ENCODE peak calls at places on chromosomes 2 and 18, in eight cellular contexts. X, R, V, S, N, H, W and F are unnamed samples. For H3K4me1, the result is how much of the 10 kb centered on the place peaks cover.

GRCh38 chr2:44358498-44358897 is 2.8 kb downstream of the PREPL start:
- DNase-seq in H (peak), W (peak), S (no peak), X (no peak), N (peak), V (peak), R (peak), F (peak)

GRCh38 chr2:48651127-48651526 is 33.5 kb downstream of the GTF2A1L start:
- DNase-seq in W (no peak), S (no peak), V (no peak), X (no peak), H (no peak), N (peak), R (no peak), F (no peak)

GRCh38 chr2:99066602-99067001 is 74.9 kb upstream of the C2orf15 start:
- DNase-seq in N (peak), W (peak), H (no peak), R (peak), X (peak), S (peak), V (no peak), F (no peak)

GRCh38 chr18:76018211-76018610 is 476.8 kb downstream of the ZNF516 start:
- DNase-seq in W (no peak), S (no peak), N (no peak), X (no peak), H (no peak), V (no peak), R (no peak), F (no peak)

GRCh38 chr18:27661320-27662049 is 476.4 kb upstream of the CHST9 start:
- DNase-seq in W (no peak), H (no peak), X (no peak), V (no peak), S (peak), N (no peak), R (no peak), F (no peak)

GRCh38 chr2:46297546-46298271 is 502 bp downstream of the EPAS1 start:
- DNase-seq in W (peak), N (peak), H (peak), S (peak), X (peak), V (peak), R (peak), F (peak)

GRCh38 chr18:13868501-13869271 is 44.7 kb downstream of the MC5R start:
- DNase-seq in R (no peak), H (no peak), N (no peak), W (no peak), X (peak), V (no peak), S (peak), F (no peak)

GRCh38 chr2:223846524-223846923 is 9.1 kb upstream of the AP1S3 start:
- DNase-seq in V (no peak), W (no peak), R (no peak), S (no peak), N (peak), H (no peak), X (no peak), F (no peak)

GRCh38 chr2:37782721-37783438 is 111.4 kb upstream of the CDC42EP3 start:
- DNase-seq in V (no peak), W (no peak), N (peak), R (no peak), S (no peak), H (no peak), X (no peak), F (no peak)

GRCh38 chr2:12766421-12766879 is 49.7 kb downstream of the TRIB2 start:
- DNase-seq in V (no peak), N (peak), S (no peak), X (no peak), W (no peak), H (no peak), R (no peak), F (no peak)

GRCh38 chr2:74689671-74690070 is 35.6 kb downstream of the SEMA4F start:
- DNase-seq in W (no peak), N (no peak), V (no peak), R (no peak), H (no peak), S (no peak), X (no peak), F (no peak)

GRCh38 chr2:174035981-174036742 is 71.0 kb upstream of the SP3 start:
- DNase-seq in H (peak), V (no peak), S (no peak), N (peak), X (no peak), R (no peak), W (peak), F (no peak)

GRCh38 chr2:189439342-189439741 is 1.9 kb upstream of the WDR75 start:
- DNase-seq in V (no peak), X (no peak), N (peak), W (no peak), H (no peak), S (peak), R (no peak), F (no peak)

GRCh38 chr2:180553094-180553715 is 427.2 kb upstream of the UBE2E3 start:
- DNase-seq in N (no peak), X (no peak), H (no peak), S (no peak), R (no peak), W (no peak), V (no peak), F (no peak)

GRCh38 chr2:15976334-15976733 is 36.0 kb downstream of the MYCN start:
- DNase-seq in H (no peak), S (no peak), W (no peak), N (no peak), X (peak), V (no peak), R (no peak), F (no peak)

GRCh38 chr2:197089659-197090058 is 163.2 kb upstream of the PGAP1 start:
- DNase-seq in H (no peak), W (no peak), S (no peak), V (no peak), R (no peak), N (no peak), X (no peak), F (no peak)

GRCh38 chr2:231470246-231470900 is 6.1 kb upstream of the NCL start:
- DNase-seq in X (no peak), N (no peak), V (no peak), R (no peak), S (peak), W (no peak), H (no peak), F (no peak)

GRCh38 chr18:74082476-74083070 is 65.1 kb downstream of the FBXO15 start:
- DNase-seq in X (peak), V (peak), N (peak), S (peak), H (no peak), R (peak), W (peak), F (no peak)

GRCh38 chr18:33116376-33116775 is 324.1 kb downstream of the CCDC178 start:
- DNase-seq in H (no peak), R (no peak), W (no peak), S (no peak), V (peak), N (no peak), X (peak), F (peak)

GRCh38 chr18:58391932-58392331 is 237.0 kb downstream of the ALPK2 start:
- DNase-seq in S (peak), H (no peak), V (no peak), W (no peak), N (peak), R (no peak), X (peak), F (no peak)

GRCh38 chr2:226185613-226186211 is 613.9 kb downstream of the IRS1 start:
- DNase-seq in V (no peak), R (no peak), H (no peak), X (no peak), W (no peak), N (peak), S (peak), F (no peak)

GRCh38 chr2:6392966-6393365 is 472.7 kb downstream of the CMPK2 start:
- DNase-seq in V (no peak), W (no peak), X (no peak), S (no peak), H (no peak), N (peak), R (no peak), F (no peak)

GRCh38 chr2:78984386-78984785 is 41.1 kb upstream of the REG3G start:
- DNase-seq in W (no peak), R (no peak), V (no peak), N (no peak), X (no peak), H (no peak), S (no peak), F (no peak)

GRCh38 chr2:219209818-219210571 is 3.4 kb downstream of the ZFAND2B start:
- DNase-seq in X (no peak), W (no peak), H (no peak), N (no peak), V (no peak), R (no peak), S (no peak), F (no peak)

GRCh38 chr2:74293191-74294065 is 49.8 kb downstream of the SLC4A5 start:
- DNase-seq in S (no peak), N (no peak), H (no peak), R (no peak), X (no peak), W (no peak), V (no peak), F (no peak)

GRCh38 chr2:227462463-227462951 is 9.4 kb upstream of the AGFG1 start:
- DNase-seq in W (no peak), X (no peak), V (no peak), S (no peak), N (no peak), H (no peak), R (no peak), F (no peak)

GRCh38 chr2:231190531-231191197 is 7.8 kb upstream of the ARMC9 start:
- DNase-seq in H (peak), N (peak), X (peak), R (no peak), S (peak), W (peak), V (peak), F (peak)

GRCh38 chr2:229714080-229714735 is at the start of gene DNER:
- DNase-seq in V (no peak), N (peak), W (peak), H (peak), R (peak), S (peak), X (peak), F (peak)

GRCh38 chr2:175630319-175631246 is 371.5 kb downstream of the LNPK start:
- DNase-seq in R (no peak), W (no peak), V (no peak), N (no peak), S (no peak), X (no peak), H (no peak), F (no peak)

GRCh38 chr2:23900927-23901322 is 26.0 kb downstream of the ATAD2B start:
- DNase-seq in S (no peak), X (no peak), H (no peak), N (peak), V (no peak), W (peak), R (no peak), F (no peak)

GRCh38 chr2:160538559-160539355 is 45.1 kb upstream of the RBMS1 start:
- DNase-seq in R (no peak), W (no peak), S (no peak), V (no peak), N (no peak), X (no peak), H (no peak), F (no peak)

GRCh38 chr2:214469728-214470127 is 58.9 kb downstream of the VWC2L start:
- DNase-seq in X (no peak), R (no peak), W (no peak), S (no peak), H (no peak), V (no peak), N (no peak), F (no peak)

GRCh38 chr18:77248873-77249582 is 620 bp upstream of the GALR1 start:
- DNase-seq in X (no peak), R (no peak), H (no peak), S (peak), W (no peak), N (no peak), V (no peak), F (no peak)

GRCh38 chr2:29463181-29463900 is 348.1 kb downstream of the CLIP4 start:
- DNase-seq in R (no peak), X (no peak), N (peak), V (no peak), H (no peak), S (no peak), W (no peak), F (no peak)

GRCh38 chr2:51698005-51698404 is 666.1 kb upstream of the NRXN1 start:
- DNase-seq in X (no peak), R (no peak), V (no peak), N (no peak), W (no peak), S (no peak), H (no peak), F (no peak)

GRCh38 chr2:152434395-152435182 is 99.6 kb downstream of the FMNL2 start:
- DNase-seq in S (peak), N (no peak), H (no peak), V (no peak), R (no peak), W (no peak), X (no peak), F (no peak)
- H3K4me1 ChIP-seq in S (half or more), N (under half), H (under half), V (under half), R (under half), W (under half), X (under half), F (under half)

GRCh38 chr2:3311601-3312000 is 66.0 kb downstream of the EIPR1 start:
- DNase-seq in W (no peak), H (no peak), N (no peak), V (no peak), S (no peak), R (no peak), X (no peak), F (peak)

GRCh38 chr2:3307236-3307635 is 70.4 kb downstream of the EIPR1 start:
- DNase-seq in V (no peak), S (no peak), W (no peak), H (no peak), R (no peak), X (no peak), N (no peak), F (peak)

GRCh38 chr2:3307901-3308300 is 69.7 kb downstream of the EIPR1 start:
- DNase-seq in W (no peak), S (no peak), R (no peak), V (no peak), X (no peak), H (no peak), N (no peak), F (peak)

GRCh38 chr2:3312576-3313345 is 64.9 kb downstream of the EIPR1 start:
- DNase-seq in W (no peak), R (no peak), X (no peak), H (no peak), V (no peak), S (no peak), N (no peak), F (peak)

DNA sequence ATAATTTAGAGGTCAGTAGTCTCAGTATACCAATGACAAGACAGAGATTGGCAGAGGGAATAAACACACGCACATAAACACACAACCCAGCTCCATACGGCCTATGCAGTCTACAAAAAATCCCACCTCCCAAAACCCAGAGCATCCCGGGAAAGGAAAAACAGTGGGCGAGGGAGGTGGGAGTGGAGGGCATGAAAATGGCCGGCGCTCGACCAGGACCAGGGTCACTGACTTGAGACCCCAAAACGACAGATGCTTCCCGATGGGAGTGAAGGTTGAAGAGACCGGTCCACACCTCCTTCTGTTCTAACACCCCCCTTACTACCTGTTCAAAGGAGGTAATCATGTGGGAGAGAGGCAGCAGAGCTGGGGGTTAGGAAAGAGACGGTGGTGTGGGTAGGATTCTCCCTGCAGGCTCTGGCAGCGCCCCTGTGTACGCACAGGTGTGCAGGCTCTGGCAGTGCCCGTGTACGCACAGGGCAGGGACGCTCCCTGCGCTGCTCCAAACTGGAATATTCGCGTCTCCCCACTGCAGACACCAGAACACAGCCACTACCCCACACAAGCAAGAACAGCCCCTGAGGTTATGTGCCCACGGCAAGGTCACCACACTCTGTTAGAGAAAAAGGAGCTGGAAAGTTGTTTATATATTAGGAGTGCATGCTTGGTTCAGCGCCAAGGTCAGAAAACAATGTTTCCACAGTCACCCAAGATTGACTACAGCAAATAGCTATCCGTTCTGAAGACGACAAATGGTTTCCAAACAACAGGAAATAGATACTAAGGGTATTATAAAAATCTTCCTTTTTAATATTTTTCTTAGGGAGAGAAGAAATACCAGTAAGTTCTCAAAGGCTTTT is 67.9 kb downstream of the EIPR1 start:
- DNase-seq in X (no peak), N (no peak), R (no peak), V (no peak), H (no peak), W (peak), S (no peak), F (peak)
- H3K4me3 ChIP-seq in X (no peak), N (no peak), R (no peak), V (no peak), H (no peak), W (no peak), S (no peak), F (no peak)

GRCh38 chr2:237724811-237725478 is 73.6 kb upstream of the RBM44 start:
- DNase-seq in R (no peak), N (no peak), S (no peak), H (no peak), W (peak), V (no peak), X (no peak), F (no peak)

GRCh38 chr2:237725661-237726060 is 72.9 kb upstream of the RBM44 start:
- DNase-seq in V (no peak), R (no peak), S (no peak), N (no peak), X (no peak), H (no peak), W (peak), F (no peak)

GRCh38 chr2:237729681-237730475 is 68.7 kb upstream of the RBM44 start:
- DNase-seq in X (no peak), W (no peak), V (no peak), S (no peak), N (peak), H (no peak), R (no peak), F (no peak)

GRCh38 chr2:237726401-237726830 is 72.2 kb upstream of the RBM44 start:
- DNase-seq in S (no peak), R (no peak), V (no peak), X (no peak), H (no peak), N (peak), W (peak), F (no peak)

GRCh38 chr2:237727363-237727762 is 71.2 kb upstream of the RBM44 start:
- DNase-seq in S (no peak), V (no peak), H (no peak), R (no peak), X (no peak), N (peak), W (peak), F (no peak)
- H3K4me1 ChIP-seq in S (under half), V (half or more), H (half or more), R (under half), X (under half), N (half or more), W (half or more), F (half or more)

GRCh38 chr2:19359456-19359855 is 1.0 kb upstream of the OSR1 start:
- DNase-seq in H (no peak), R (no peak), S (no peak), X (no peak), N (no peak), W (no peak), V (no peak), F (no peak)

GRCh38 chr2:19360266-19360665 is 1.8 kb upstream of the OSR1 start:
- DNase-seq in R (no peak), W (no peak), V (no peak), S (no peak), N (no peak), H (no peak), X (no peak), F (no peak)

GRCh38 chr2:19362094-19362649 is 3.7 kb upstream of the OSR1 start:
- DNase-seq in X (no peak), N (peak), V (no peak), W (no peak), S (no peak), H (peak), R (no peak), F (no peak)

GRCh38 chr2:19361325-19361990 is 3.0 kb upstream of the OSR1 start:
- DNase-seq in V (no peak), W (peak), X (peak), H (peak), R (no peak), N (peak), S (peak), F (no peak)

GRCh38 chr2:19360881-19361321 is 2.5 kb upstream of the OSR1 start:
- DNase-seq in X (no peak), R (no peak), W (no peak), V (no peak), H (peak), S (peak), N (no peak), F (no peak)
- H3K4me3 ChIP-seq in X (peak), R (peak), W (no peak), V (peak), H (peak), S (peak), N (peak), F (peak)

GRCh38 chr18:62335494-62335893 is 10.4 kb downstream of the TNFRSF11A start:
- DNase-seq in H (no peak), N (no peak), R (no peak), W (no peak), V (no peak), S (no peak), X (no peak), F (no peak)

GRCh38 chr18:62336618-62337017 is 11.5 kb downstream of the TNFRSF11A start:
- DNase-seq in W (no peak), S (no peak), R (no peak), H (no peak), V (no peak), N (no peak), X (no peak), F (no peak)

GRCh38 chr18:62338446-62339105 is 13.5 kb downstream of the TNFRSF11A start:
- DNase-seq in X (peak), R (no peak), W (no peak), V (no peak), H (no peak), S (peak), N (no peak), F (no peak)

GRCh38 chr18:62339106-62339988 is 14.2 kb downstream of the TNFRSF11A start:
- DNase-seq in W (peak), H (no peak), N (peak), S (no peak), X (peak), V (no peak), R (no peak), F (no peak)

GRCh38 chr18:62337336-62337735 is 12.2 kb downstream of the TNFRSF11A start:
- DNase-seq in R (no peak), V (no peak), S (no peak), X (no peak), H (no peak), N (no peak), W (no peak), F (no peak)
- H3K4me1 ChIP-seq in R (under half), V (under half), S (under half), X (under half), H (under half), N (under half), W (under half), F (under half)

DNA sequence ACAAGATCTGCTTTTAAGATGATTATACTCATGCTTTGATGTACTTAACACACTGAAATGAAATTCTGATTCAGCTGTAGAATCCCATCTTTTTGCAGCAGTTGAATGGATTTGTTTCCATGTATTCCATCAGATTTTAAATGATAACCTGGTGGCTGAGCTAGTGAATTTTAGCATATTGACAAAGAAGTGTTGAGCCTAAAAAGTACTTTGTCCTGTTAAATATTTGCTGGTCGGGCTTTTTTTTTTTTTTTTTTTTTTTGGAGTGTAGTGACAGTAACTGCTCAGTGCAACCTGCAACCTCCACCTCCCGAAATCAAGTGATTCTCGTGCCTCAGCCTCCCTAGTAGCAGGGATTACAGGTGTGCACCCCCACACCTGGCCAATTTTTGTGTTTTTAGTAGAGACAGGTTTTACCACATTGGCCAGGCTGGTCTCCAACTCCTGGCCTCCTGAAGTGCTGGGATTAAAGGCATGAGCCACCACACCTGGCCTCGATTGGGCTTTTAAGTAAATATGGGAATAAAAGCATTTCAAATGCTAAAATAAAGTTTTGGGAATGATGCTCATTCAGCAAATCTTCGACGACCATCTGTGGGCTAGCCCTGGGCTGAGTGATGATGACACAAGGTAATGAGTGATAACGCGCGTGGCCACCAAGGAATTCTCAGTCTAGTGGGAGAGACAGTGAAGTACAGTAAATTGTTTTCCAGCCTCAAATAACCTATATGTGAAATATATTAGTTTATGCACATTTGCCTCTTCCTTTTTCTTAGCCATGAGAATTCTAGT is 2.2 kb downstream of the ELP2 start:
- DNase-seq in H (no peak), N (no peak), R (no peak), W (no peak), S (no peak), V (no peak), X (no peak), F (no peak)
- H3K4me3 ChIP-seq in H (peak), N (peak), R (peak), W (no peak), S (no peak), V (peak), X (peak), F (peak)